ENCODE peak calls at places on chromosomes 16 and 17, in five cellular contexts. U is CD8-positive, alpha-beta T cell; K is psoas muscle; Z is right atrium auricular region; T is foreskin keratinocyte. R is an unnamed sample. For H3K27me3, the result is how much of the 10 kb centered on the place peaks cover.

GRCh38 chr17:32546031-32546444 is 59.2 kb downstream of the CDK5R1 start:
- DNase-seq in U (no peak), K (no peak), Z (no peak), T (no peak), R (no peak)

GRCh38 chr17:82269138-82269881 is 4.2 kb downstream of the CSNK1D start:
- DNase-seq in U (no peak), K (no peak), Z (no peak), T (no peak), R (no peak)

GRCh38 chr16:6966925-6967324 is 365.7 kb upstream of the RBFOX1 start:
- DNase-seq in U (no peak), K (no peak), Z (no peak), T (no peak), R (no peak)

GRCh38 chr16:51508813-51509212 is 357.7 kb upstream of the SALL1 start:
- DNase-seq in U (no peak), K (no peak), Z (no peak), T (no peak), R (no peak)

GRCh38 chr17:67707442-67707841 is 10.3 kb upstream of the NOL11 start:
- DNase-seq in U (no peak), K (no peak), Z (no peak), T (no peak), R (no peak)

GRCh38 chr16:86575754-86576557 is 2.4 kb upstream of the FOXL1 start:
- DNase-seq in U (no peak), K (peak), Z (peak), T (peak), R (peak)

GRCh38 chr17:44308320-44308818 is at the start of gene RUNDC3A:
- DNase-seq in U (peak), K (peak), Z (peak), T (peak), R (peak)

GRCh38 chr16:81694494-81695285 is 84.4 kb upstream of the PLCG2 start:
- DNase-seq in U (no peak), K (no peak), Z (no peak), T (no peak), R (no peak)

GRCh38 chr17:42472709-42473521 is 14.2 kb downstream of the ATP6V0A1 start:
- DNase-seq in U (no peak), K (no peak), Z (no peak), T (no peak), R (no peak)

GRCh38 chr17:60832206-60832605 is 154.6 kb downstream of the BCAS3 start:
- DNase-seq in U (no peak), K (no peak), Z (no peak), T (no peak), R (no peak)

GRCh38 chr16:539901-540530 is 12.5 kb downstream of the CAPN15 start:
- DNase-seq in U (no peak), K (no peak), Z (no peak), T (no peak), R (no peak)

GRCh38 chr17:67411396-67411795 is 34.3 kb downstream of the PITPNC1 start:
- DNase-seq in U (no peak), K (no peak), Z (no peak), T (no peak), R (no peak)

GRCh38 chr17:79133214-79133613 is 58.6 kb downstream of the ENGASE start:
- DNase-seq in U (no peak), K (no peak), Z (no peak), T (no peak), R (no peak)

GRCh38 chr17:21275047-21275578 is 9.4 kb upstream of the MAP2K3 start:
- DNase-seq in U (no peak), K (no peak), Z (no peak), T (no peak), R (no peak)

GRCh38 chr17:51650202-51650601 is 389.9 kb downstream of the UTP18 start:
- DNase-seq in U (no peak), K (no peak), Z (no peak), T (no peak), R (no peak)

GRCh38 chr16:65032397-65032796 is 89.5 kb downstream of the CDH11 start:
- DNase-seq in U (no peak), K (no peak), Z (no peak), T (no peak), R (no peak)

GRCh38 chr17:28514571-28515002 is 8.4 kb downstream of the FOXN1 start:
- DNase-seq in U (no peak), K (no peak), Z (no peak), T (no peak), R (no peak)

GRCh38 chr17:9837551-9838471 is 12.1 kb downstream of the GLP2R start:
- DNase-seq in U (no peak), K (peak), Z (peak), T (peak), R (no peak)

GRCh38 chr16:51490866-51491265 is 339.8 kb upstream of the SALL1 start:
- DNase-seq in U (no peak), K (no peak), Z (no peak), T (no peak), R (no peak)

GRCh38 chr17:79800325-79801155 is 3.7 kb upstream of the CBX8 start:
- DNase-seq in U (no peak), K (no peak), Z (no peak), T (no peak), R (peak)

GRCh38 chr16:48448799-48449481 is 63.7 kb upstream of the SIAH1 start:
- DNase-seq in U (no peak), K (no peak), Z (peak), T (no peak), R (no peak)

GRCh38 chr17:40980117-40980516 is 4.0 kb downstream of the KRT40 start:
- DNase-seq in U (no peak), K (no peak), Z (no peak), T (no peak), R (no peak)

GRCh38 chr16:27781195-27781524 is 231.2 kb downstream of the KATNIP start:
- DNase-seq in U (no peak), K (peak), Z (peak), T (no peak), R (no peak)

GRCh38 chr16:48123104-48123788 is 32.5 kb downstream of the ABCC12 start:
- DNase-seq in U (no peak), K (peak), Z (no peak), T (peak), R (no peak)

GRCh38 chr17:77541995-77542394 is 401.2 kb downstream of the SEC14L1 start:
- DNase-seq in U (no peak), K (no peak), Z (no peak), T (no peak), R (peak)

GRCh38 chr16:10579965-10580918 is at the start of gene EMP2:
- DNase-seq in U (no peak), K (peak), Z (peak), T (no peak), R (peak)

GRCh38 chr17:57898487-57899311 is 48.9 kb upstream of the MRPS23 start:
- DNase-seq in U (no peak), K (peak), Z (peak), T (no peak), R (peak)

GRCh38 chr17:50186661-50187402 is 14.6 kb downstream of the COL1A1 start:
- DNase-seq in U (no peak), K (no peak), Z (no peak), T (no peak), R (no peak)

GRCh38 chr17:43018008-43018853 is 4.0 kb downstream of the VAT1 start:
- DNase-seq in U (no peak), K (no peak), Z (no peak), T (no peak), R (no peak)

GRCh38 chr17:40326014-40326831 is 17.2 kb downstream of the RARA start:
- DNase-seq in U (peak), K (peak), Z (no peak), T (no peak), R (no peak)

DNA sequence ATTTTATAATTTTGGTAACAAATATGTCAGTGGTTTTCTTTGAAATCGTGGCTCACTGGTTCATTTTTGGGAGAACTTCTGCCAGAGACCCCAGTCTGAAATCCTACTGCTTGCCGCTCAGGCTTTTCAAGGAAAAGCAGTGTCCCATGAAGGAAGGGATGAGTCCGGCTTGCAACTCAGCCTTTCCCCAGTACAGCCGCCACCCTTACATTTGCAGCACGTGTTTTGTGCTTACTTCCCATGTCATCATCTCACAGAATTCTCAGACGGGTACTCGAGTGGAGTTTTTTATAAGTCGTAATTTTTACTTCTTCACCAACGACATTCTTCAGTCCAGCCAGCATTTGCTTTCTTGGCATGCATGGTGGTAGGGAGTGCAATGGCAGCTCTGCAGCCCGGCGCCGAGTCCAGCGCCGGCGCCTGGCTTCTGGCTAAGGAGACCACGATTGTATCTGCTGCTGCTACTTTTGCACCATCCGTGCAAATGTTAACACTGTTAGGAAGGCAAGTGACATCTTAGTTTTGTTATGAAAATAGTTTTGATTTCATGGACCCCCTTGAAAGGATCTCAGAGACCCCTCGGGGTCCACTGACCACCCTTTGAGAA is 111.0 kb downstream of the AMFR start:
- DNase-seq in U (no peak), K (no peak), Z (no peak), T (no peak), R (no peak)
- TF ChIP-seq CTCF in U (no peak), K (no peak), Z (no peak), T (no peak), R (no peak)

GRCh38 chr17:17108681-17109049 is 66.4 kb downstream of the MPRIP start:
- DNase-seq in U (no peak), K (no peak), Z (no peak), T (no peak), R (no peak)
- H3K27ac ChIP-seq in U (no peak), K (peak), Z (peak), T (no peak), R (no peak)

DNA sequence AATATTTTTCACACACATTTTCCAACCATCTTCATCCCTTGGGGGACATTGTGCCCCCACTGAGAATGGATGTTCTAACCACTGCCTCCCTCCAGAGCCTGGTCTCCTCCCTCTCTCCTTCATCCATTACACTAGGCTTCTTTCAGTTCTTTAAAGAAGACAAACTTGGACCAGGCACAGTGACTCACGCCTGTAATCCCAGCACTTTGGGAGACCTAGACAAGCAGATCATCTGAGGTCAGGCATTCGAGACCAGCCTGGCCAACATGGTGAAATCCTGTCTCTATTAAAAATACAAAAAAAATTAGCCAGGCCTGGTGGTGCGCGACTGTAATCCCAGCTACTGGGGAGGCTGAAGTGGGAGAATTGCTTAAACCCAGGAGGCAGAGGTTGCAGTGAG is 6.5 kb downstream of the ALOX15 start:
- DNase-seq in U (no peak), K (no peak), Z (no peak), T (no peak), R (no peak)
- H3K27me3 ChIP-seq in U (under half), K (under half), Z (under half), T (under half), R (under half)

GRCh38 chr16:4612977-4613635 is 1.6 kb downstream of the UBALD1 start:
- DNase-seq in U (no peak), K (no peak), Z (no peak), T (no peak), R (no peak)

GRCh38 chr16:4613636-4614570 is 785 bp downstream of the UBALD1 start:
- DNase-seq in U (no peak), K (peak), Z (no peak), T (no peak), R (no peak)

GRCh38 chr16:4611337-4612023 is 3.2 kb downstream of the UBALD1 start:
- DNase-seq in U (no peak), K (no peak), Z (no peak), T (no peak), R (no peak)

GRCh38 chr16:4610011-4611005 is 4.4 kb downstream of the UBALD1 start:
- DNase-seq in U (no peak), K (no peak), Z (no peak), T (no peak), R (no peak)

DNA sequence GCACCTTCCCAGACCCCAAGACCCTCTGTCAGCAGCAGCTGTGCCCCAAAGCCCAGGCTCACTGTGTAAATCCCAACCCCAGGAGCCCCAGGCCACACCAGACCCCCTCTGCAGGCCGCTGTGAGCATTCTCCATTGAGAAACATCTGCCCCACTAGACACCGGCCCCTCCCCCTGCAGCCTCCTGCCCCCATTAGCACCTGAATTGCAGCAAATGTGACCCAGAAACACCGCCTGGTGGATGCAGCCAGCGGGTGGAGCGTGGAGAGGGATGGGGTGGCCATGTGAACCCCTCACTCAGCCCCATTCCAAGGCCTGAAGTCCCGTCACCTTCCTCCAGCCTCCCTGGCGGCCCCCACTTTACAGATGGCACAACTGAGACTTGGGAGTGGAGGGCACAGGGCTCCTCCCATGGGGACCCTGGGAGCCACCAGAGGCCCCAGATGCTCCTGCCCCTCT is 2.2 kb downstream of the UBALD1 start:
- DNase-seq in U (no peak), K (no peak), Z (no peak), T (no peak), R (no peak)
- TF ChIP-seq CTCF in U (no peak), K (no peak), Z (no peak), T (no peak), R (peak)

DNA sequence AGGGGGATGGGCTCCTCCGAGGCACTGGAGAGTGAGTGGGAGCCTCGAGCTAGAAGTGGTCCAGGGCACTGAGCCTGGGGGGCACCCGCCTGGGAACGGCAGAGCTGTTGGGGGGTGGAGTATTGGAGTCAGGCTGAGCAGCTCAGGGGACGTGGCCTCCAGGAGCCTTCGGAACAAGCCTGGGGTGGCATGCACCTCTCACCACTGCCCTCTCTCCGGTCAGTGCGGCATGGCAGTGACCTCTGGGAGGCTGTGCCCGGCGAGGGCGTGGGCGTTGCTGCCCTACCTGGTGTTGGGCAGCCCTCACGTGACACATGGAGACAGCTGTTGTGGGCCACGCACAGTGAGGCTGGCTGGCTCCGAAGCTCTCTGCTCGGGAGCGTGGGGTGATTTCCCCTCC is 13.9 kb downstream of the PRSS27 start:
- DNase-seq in U (no peak), K (no peak), Z (no peak), T (no peak), R (no peak)
- H3K27ac ChIP-seq in U (no peak), K (no peak), Z (no peak), T (no peak), R (no peak)

GRCh38 chr17:48992433-48992832 is 4.8 kb upstream of the IGF2BP1 start:
- DNase-seq in U (no peak), K (no peak), Z (no peak), T (no peak), R (no peak)
- H3K27me3 ChIP-seq in U (under half), K (half or more), Z (half or more), T (half or more), R (under half)